ENCODE peak calls at places on chromosome 12, in nine cellular contexts. Y is cardiac fibroblast; C is fibroblast of lung; V is effector CD4-positive, alpha-beta T cell; Q is K562; U is neural progenitor cell; P is mucosa of descending colon; G is NCI-H1048; J is T-helper 9 cell. D is an unnamed sample.

GRCh38 chr12:105315726-105316125 is 14.8 kb upstream of the C12orf75 start:
- DNase-seq in Q (no peak), Y (no peak), P (no peak), C (no peak), J (no peak), G (no peak), U (no peak), V (no peak), D (no peak)

GRCh38 chr12:131783915-131784541 is 44.2 kb upstream of the MMP17 start:
- DNase-seq in Q (peak; percentile 35), U (no peak), V (no peak), Y (peak; percentile 62), C (peak; percentile 82), G (no peak), P (no peak), J (no peak), D (peak; percentile 88)

GRCh38 chr12:92369061-92369460 is 223.4 kb upstream of the BTG1 start:
- DNase-seq in Y (no peak), G (no peak), U (no peak), P (no peak), V (no peak), C (no peak), Q (no peak), J (no peak), D (no peak)

GRCh38 chr12:63766498-63766897 is 13.2 kb upstream of the RXYLT1 start:
- DNase-seq in U (no peak), V (no peak), J (no peak), G (no peak), P (no peak), Q (no peak), C (peak; percentile 4), Y (no peak), D (no peak)

GRCh38 chr12:750356-751191 is 1.8 kb upstream of the WNK1 start:
- DNase-seq in P (no peak), J (no peak), C (no peak), U (peak; percentile 17), V (no peak), G (no peak), Y (no peak), Q (peak; percentile 30), D (no peak)

GRCh38 chr12:39431797-39432196 is 11.1 kb downstream of the KIF21A start:
- DNase-seq in U (no peak), Q (no peak), C (no peak), G (no peak), V (no peak), P (no peak), J (no peak), Y (no peak), D (no peak)

GRCh38 chr12:60257063-60257462 is 661.2 kb downstream of the SLC16A7 start:
- DNase-seq in U (peak; percentile 21), P (no peak), G (no peak), C (peak; percentile 79), Q (peak; percentile 18), Y (peak; percentile 68), J (no peak), V (no peak), D (peak; percentile 70)

GRCh38 chr12:6056406-6057211 is 67.9 kb downstream of the VWF start:
- DNase-seq in U (peak; percentile 67), V (no peak), Q (peak; percentile 6), J (no peak), Y (no peak), P (no peak), G (peak; percentile 1), C (peak; percentile 11), D (peak; percentile 35)

GRCh38 chr12:88750867-88751543 is 170.7 kb upstream of the KITLG start:
- DNase-seq in U (no peak), J (no peak), G (no peak), P (no peak), V (no peak), C (no peak), Y (no peak), Q (no peak), D (no peak)

GRCh38 chr12:57046947-57047890 is 2.7 kb downstream of the MYO1A start:
- DNase-seq in J (no peak), V (no peak), Y (no peak), C (no peak), G (no peak), U (no peak), P (no peak), Q (no peak), D (no peak)

GRCh38 chr12:114265036-114265435 is 140.9 kb downstream of the TBX5 start:
- DNase-seq in J (no peak), G (no peak), U (no peak), Y (peak; percentile 13), V (no peak), C (no peak), P (no peak), Q (no peak), D (peak; percentile 14)

GRCh38 chr12:31303466-31303865 is 22.5 kb downstream of the SINHCAF start:
- DNase-seq in J (no peak), U (no peak), Y (no peak), C (no peak), P (no peak), V (no peak), Q (no peak), G (no peak), D (no peak)

GRCh38 chr12:57479376-57480115 is at the start of gene ARHGAP9:
- DNase-seq in U (no peak), V (peak; percentile 63), P (peak; percentile 27), G (no peak), C (no peak), Q (no peak), Y (no peak), J (peak; percentile 43), D (no peak)

GRCh38 chr12:92987846-92988621 is 58.9 kb upstream of the EEA1 start:
- DNase-seq in G (no peak), J (no peak), C (no peak), V (no peak), Y (no peak), Q (no peak), U (peak; percentile 7), P (peak; percentile 46), D (no peak)

GRCh38 chr12:121443911-121444841 is 44.3 kb downstream of the RNF34 start:
- DNase-seq in J (no peak), U (no peak), Y (no peak), Q (no peak), P (peak; percentile 67), G (no peak), V (no peak), C (no peak), D (no peak)

GRCh38 chr12:66552753-66553152 is 126.1 kb downstream of the GRIP1 start:
- DNase-seq in C (no peak), P (no peak), V (no peak), J (no peak), G (no peak), Y (no peak), U (no peak), Q (no peak), D (no peak)

GRCh38 chr12:95574799-95575452 is 23.6 kb upstream of the USP44 start:
- DNase-seq in G (no peak), Y (peak; percentile 56), J (no peak), V (no peak), C (peak; percentile 57), P (no peak), Q (peak; percentile 51), U (peak; percentile 49), D (peak; percentile 57)

GRCh38 chr12:88420460-88420859 is 159.8 kb downstream of the KITLG start:
- DNase-seq in P (no peak), C (peak; percentile 92), V (no peak), U (no peak), J (no peak), Y (peak; percentile 78), G (no peak), Q (no peak), D (no peak)

GRCh38 chr12:25107920-25108319 is 87.0 kb downstream of the DNAI7 start:
- DNase-seq in J (no peak), P (no peak), C (no peak), Q (no peak), V (no peak), Y (no peak), U (no peak), G (no peak), D (no peak)